ENCODE peak calls at places on chromosome 4, in eight cellular contexts. J is neural progenitor cell, X is cardiac muscle cell, T is lower lobe of right lung, I is colonic mucosa, W is mammary epithelial cell, V is GM06990, O is body of pancreas. Y is an unnamed sample.

GRCh38 chr4:140046037-140046436 is 107.9 kb downstream of the MAML3 start:
- DNase-seq in J (no peak), X (no peak), T (no peak), I (no peak), W (no peak), V (no peak), O (no peak), Y (no peak)

GRCh38 chr4:5980436-5981155 is 37.6 kb downstream of the C4orf50 start:
- DNase-seq in J (no peak), X (no peak), T (no peak), I (no peak), W (no peak), V (no peak), O (no peak), Y (no peak)

GRCh38 chr4:111697176-111697962 is 447.9 kb upstream of the FAM241A start:
- DNase-seq in J (no peak), X (no peak), T (no peak), I (no peak), W (no peak), V (no peak), O (no peak), Y (no peak)

GRCh38 chr4:172892300-172892699 is 276.3 kb upstream of the GALNT7 start:
- DNase-seq in J (peak), X (no peak), T (no peak), I (peak), W (peak), V (no peak), O (no peak), Y (peak)

GRCh38 chr4:87356832-87357526 is 34.0 kb downstream of the HSD17B11 start:
- DNase-seq in J (no peak), X (no peak), T (no peak), I (no peak), W (peak), V (no peak), O (no peak), Y (no peak)

GRCh38 chr4:85478576-85478975 is 3.6 kb downstream of the ARHGAP24 start:
- DNase-seq in J (no peak), X (peak), T (no peak), I (no peak), W (no peak), V (no peak), O (no peak), Y (no peak)

GRCh38 chr4:10162341-10163000 is 45.9 kb upstream of the WDR1 start:
- DNase-seq in J (no peak), X (no peak), T (no peak), I (no peak), W (no peak), V (no peak), O (peak), Y (no peak)

GRCh38 chr4:102627831-102628523 is 126.8 kb downstream of the NFKB1 start:
- DNase-seq in J (no peak), X (peak), T (no peak), I (no peak), W (peak), V (no peak), O (no peak), Y (peak)

GRCh38 chr4:125750827-125751466 is 436.2 kb downstream of the FAT4 start:
- DNase-seq in J (peak), X (peak), T (no peak), I (no peak), W (no peak), V (no peak), O (no peak), Y (peak)

GRCh38 chr4:128468485-128468989 is 180.9 kb upstream of the PGRMC2 start:
- DNase-seq in J (no peak), X (peak), T (no peak), I (peak), W (peak), V (no peak), O (no peak), Y (peak)

GRCh38 chr4:8199594-8200301 is 658 bp downstream of the SH3TC1 start:
- DNase-seq in J (no peak), X (no peak), T (no peak), I (no peak), W (peak), V (peak), O (peak), Y (no peak)

GRCh38 chr4:81635747-81636146 is 164.0 kb upstream of the RASGEF1B start:
- DNase-seq in J (no peak), X (no peak), T (peak), I (peak), W (no peak), V (peak), O (peak), Y (no peak)

GRCh38 chr4:754221-755120 is 48.8 kb downstream of the PCGF3 start:
- DNase-seq in J (no peak), X (no peak), T (peak), I (no peak), W (no peak), V (no peak), O (no peak), Y (no peak)

GRCh38 chr4:149203256-149204001 is 612.2 kb downstream of the IQCM start:
- DNase-seq in J (no peak), X (peak), T (no peak), I (no peak), W (no peak), V (no peak), O (no peak), Y (peak)

GRCh38 chr4:82792912-82793649 is 5.5 kb downstream of the SCD5 start:
- DNase-seq in J (no peak), X (no peak), T (no peak), I (no peak), W (no peak), V (no peak), O (no peak), Y (no peak)

GRCh38 chr4:8585186-8585585 is 5.0 kb downstream of the GPR78 start:
- DNase-seq in J (peak), X (no peak), T (no peak), I (no peak), W (peak), V (no peak), O (no peak), Y (no peak)

GRCh38 chr4:40587826-40588225 is 41.8 kb downstream of the RBM47 start:
- DNase-seq in J (no peak), X (peak), T (peak), I (no peak), W (peak), V (no peak), O (no peak), Y (peak)

GRCh38 chr4:164731827-164732474 is 22.0 kb upstream of the SMIM31 start:
- DNase-seq in J (peak), X (peak), T (no peak), I (peak), W (peak), V (peak), O (peak), Y (peak)

GRCh38 chr4:22416403-22416802 is 99.5 kb downstream of the ADGRA3 start:
- DNase-seq in J (no peak), X (peak), T (no peak), I (no peak), W (no peak), V (no peak), O (no peak), Y (peak)

GRCh38 chr4:176377705-176378302 is 58.0 kb downstream of the SPCS3 start:
- DNase-seq in J (no peak), X (peak), T (no peak), I (no peak), W (peak), V (peak), O (no peak), Y (no peak)

GRCh38 chr4:76420311-76420710 is 630 bp downstream of the CCDC158 start:
- DNase-seq in J (no peak), X (peak), T (no peak), I (no peak), W (no peak), V (no peak), O (peak), Y (no peak)

GRCh38 chr4:76426272-76426671 is 5.3 kb upstream of the CCDC158 start:
- DNase-seq in J (no peak), X (peak), T (no peak), I (no peak), W (peak), V (no peak), O (no peak), Y (no peak)

DNA sequence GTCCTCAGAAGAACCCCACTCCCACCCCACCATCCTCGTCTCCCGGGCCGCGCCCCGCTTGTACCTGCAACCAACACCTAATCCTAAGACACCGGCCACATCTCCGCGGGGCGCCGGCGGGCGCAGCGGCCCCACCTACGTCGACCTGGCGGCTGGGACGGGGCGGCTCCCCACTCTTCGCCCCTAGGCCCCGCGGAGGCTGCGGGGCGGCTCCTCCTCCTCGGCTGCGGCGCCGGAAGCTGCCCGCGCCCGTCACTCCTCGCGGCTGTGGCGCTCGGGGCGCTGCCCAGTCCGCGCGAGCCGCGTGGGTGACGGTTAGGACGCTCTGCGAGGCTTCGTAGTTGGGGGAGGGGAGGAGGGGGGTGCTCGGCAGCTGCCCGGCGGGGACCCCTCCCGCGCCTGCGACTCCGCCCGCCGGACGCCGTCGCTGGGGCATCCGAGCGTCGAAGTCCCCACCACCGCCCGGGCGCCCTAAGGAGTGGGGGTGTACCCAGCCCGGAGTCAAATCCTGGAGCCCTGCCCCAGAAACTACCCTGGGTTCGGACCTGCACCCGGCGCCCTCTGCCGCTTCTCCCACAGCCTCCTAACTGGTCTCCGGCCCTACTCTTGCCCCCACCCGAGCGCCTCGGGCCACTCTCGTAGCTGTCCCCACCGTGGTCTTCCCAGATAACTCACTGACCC is at the start of gene CCDC158:
- DNase-seq in J (no peak), X (peak), T (no peak), I (peak), W (no peak), V (no peak), O (peak), Y (no peak)
- H3K4me3 ChIP-seq in J (no peak), X (no peak), T (peak), I (peak), W (peak), V (no peak), O (peak), Y (peak)

GRCh38 chr4:147617173-147617840 is at the start of gene TMEM184C:
- DNase-seq in J (peak), X (peak), T (peak), I (peak), W (peak), V (peak), O (peak), Y (peak)
- TF ChIP-seq CTCF in J (no peak), X (no peak), T (no peak), I (no peak), W (no peak), V (no peak), O (no peak), Y (peak)

DNA sequence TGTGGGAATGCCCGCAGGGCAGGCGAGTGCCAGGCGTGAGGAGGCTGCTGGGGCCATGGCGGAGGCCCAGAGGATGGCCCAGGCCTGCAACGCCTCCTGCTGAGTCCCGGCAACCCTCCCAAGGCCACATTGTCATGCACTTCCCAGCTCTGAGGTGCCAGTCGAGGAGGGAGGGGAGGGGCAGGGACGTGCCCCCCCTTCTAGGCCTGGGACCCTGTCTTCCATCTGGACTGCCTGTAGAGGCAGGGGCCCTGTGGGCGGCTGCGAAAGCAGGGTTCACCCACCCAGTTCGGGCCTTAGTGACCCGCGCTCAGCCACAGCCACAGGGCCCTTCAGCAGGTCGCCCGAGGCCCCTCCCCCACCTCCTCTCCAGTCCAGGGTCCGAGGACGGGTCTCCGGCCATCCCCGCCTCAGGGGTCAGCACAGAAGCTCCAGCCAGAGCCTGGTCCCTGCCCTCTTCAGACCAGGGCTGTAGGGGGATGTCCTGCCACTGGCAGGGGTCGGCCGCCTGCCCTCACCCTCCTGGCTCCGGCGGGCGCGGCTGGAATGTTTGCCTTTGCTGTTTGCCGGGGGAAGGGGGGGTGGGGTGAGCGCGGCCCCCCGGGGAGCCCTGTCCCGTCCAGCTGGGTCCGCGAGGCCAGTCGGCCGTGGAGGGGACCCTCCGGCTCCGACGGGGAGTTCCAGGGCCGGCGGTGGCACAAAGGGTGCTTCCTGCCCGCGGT is 26.6 kb upstream of the FGFR3 start:
- DNase-seq in J (peak), X (no peak), T (no peak), I (no peak), W (no peak), V (no peak), O (peak), Y (no peak)
- H3K4me3 ChIP-seq in J (peak), X (peak), T (peak), I (peak), W (no peak), V (no peak), O (no peak), Y (peak)

DNA sequence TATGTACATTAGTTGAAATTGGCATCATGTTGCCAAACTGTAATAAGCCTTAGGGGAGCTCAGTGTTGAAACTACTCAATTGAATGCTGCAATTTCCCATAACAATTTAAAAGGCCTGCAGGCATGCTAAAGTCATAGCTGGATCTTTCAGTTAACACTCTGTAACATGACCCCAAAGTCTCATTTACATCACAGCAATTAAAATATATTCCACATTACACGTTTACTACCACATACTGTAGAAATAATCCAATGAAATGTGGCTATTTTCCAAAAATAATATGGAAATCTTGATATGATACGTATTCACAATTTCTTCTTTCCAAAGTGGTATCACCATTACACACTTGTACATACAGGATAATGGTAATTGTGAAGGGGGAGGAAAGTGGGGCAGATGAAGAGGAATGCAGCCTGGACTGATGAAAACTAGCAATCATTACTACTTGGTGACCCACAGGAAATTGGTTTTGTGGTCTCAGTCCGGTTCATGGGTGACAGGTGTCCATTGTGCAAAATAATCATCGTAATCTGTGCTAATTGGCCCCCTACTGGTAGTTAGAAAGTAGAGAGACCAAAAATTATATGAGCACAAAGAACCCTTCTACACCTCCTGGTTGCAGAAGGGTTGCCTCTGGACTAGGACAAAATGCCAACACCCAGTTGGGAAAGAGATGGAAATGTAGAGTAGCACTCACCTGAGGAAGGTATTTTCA is 63.7 kb downstream of the TENM3 start:
- DNase-seq in J (no peak), X (no peak), T (no peak), I (no peak), W (peak), V (no peak), O (no peak), Y (no peak)
- TF ChIP-seq CTCF in J (no peak), X (peak), T (no peak), I (no peak), W (peak), V (peak), O (no peak), Y (peak)

DNA sequence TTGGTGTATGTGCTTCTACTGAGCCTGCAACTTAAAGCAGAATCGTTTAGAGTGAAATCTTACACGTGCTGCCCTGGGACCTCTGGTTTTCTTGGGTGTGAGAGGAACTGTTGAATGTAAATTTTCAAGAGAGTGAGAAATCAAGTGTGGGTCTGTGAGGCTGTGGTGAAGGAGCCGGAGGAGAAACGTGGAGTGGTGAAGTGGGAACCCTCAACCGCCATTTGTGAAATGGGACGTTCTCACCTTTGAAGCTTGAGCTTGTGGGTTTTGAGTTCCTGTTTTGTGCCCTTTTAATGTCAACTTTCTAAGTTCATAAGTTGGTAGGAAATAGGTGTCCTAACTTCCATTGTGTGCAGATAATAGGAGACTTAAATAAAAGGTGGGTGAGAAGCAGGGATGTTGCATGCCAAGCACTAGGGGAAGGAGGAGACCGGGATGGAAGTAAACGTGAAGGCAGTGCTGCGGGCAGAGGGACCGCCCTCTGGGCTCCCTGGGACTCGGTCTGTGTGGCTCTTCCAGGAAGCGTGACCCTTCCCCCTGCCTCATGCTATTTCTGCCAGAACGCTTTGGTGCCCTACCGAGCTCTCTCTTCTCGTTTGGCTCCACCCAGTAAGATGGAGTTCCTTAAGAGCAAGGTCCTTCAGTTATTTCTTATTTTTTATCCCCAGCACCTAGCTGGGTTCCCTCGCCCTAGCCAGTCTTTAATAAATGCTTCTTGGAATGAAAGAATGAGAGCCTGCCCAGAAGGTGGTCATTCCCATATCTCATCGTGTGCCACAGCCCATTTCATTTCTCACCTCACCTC is 56.0 kb downstream of the TMEM131L start:
- DNase-seq in J (no peak), X (no peak), T (no peak), I (peak), W (no peak), V (peak), O (no peak), Y (no peak)
- H3K4me3 ChIP-seq in J (no peak), X (no peak), T (no peak), I (no peak), W (no peak), V (peak), O (no peak), Y (no peak)

GRCh38 chr4:132614682-132615081 is 534.4 kb upstream of the PCDH10 start:
- DNase-seq in J (no peak), X (peak), T (no peak), I (no peak), W (no peak), V (no peak), O (no peak), Y (no peak)
- TF ChIP-seq CTCF in J (peak), X (peak), T (no peak), I (no peak), W (peak), V (no peak), O (no peak), Y (peak)

Y was measured in brain microvascular endothelial cell.